ENCODE peak calls at places on chromosome 9, in four cellular contexts. A is activated CD4-positive, alpha-beta T cell treated with anti-CD3 and anti-CD28 coated beads, Interleukin-2, amount 10 ng/mL, durations not matched to agents 7 days and 5 days; T is kidney; W is endothelial cell of umbilical vein. X is an unnamed sample.

GRCh38 chr9:131707677-131708612 is 31.9 kb downstream of the RAPGEF1 start:
- DNase-seq in T (no peak), W (peak), A (no peak), X (no peak)

GRCh38 chr9:79023134-79023577 is 548.6 kb upstream of the TLE4 start:
- DNase-seq in T (no peak), A (no peak), W (peak), X (no peak)

GRCh38 chr9:136693490-136694162 is 6.4 kb upstream of the AGPAT2 start:
- DNase-seq in A (no peak), W (peak), T (peak), X (no peak)

GRCh38 chr9:71487046-71487445 is 281.3 kb downstream of the CEMIP2 start:
- DNase-seq in W (no peak), T (no peak), A (no peak), X (no peak)

GRCh38 chr9:89360465-89360864 is 42.2 kb downstream of the SECISBP2 start:
- DNase-seq in W (no peak), A (no peak), T (no peak), X (no peak)

GRCh38 chr9:36781532-36781931 is 208.8 kb downstream of the MELK start:
- DNase-seq in A (no peak), T (no peak), W (peak), X (no peak)

GRCh38 chr9:134283111-134283515 is 43.1 kb upstream of the RXRA start:
- DNase-seq in T (no peak), A (no peak), W (peak), X (no peak)

GRCh38 chr9:10876333-10876732 is 263.5 kb upstream of the PTPRD start:
- DNase-seq in W (peak), A (no peak), T (no peak), X (no peak)

GRCh38 chr9:134662143-134662876 is 20.7 kb downstream of the COL5A1 start:
- DNase-seq in A (no peak), W (no peak), T (peak), X (no peak)

GRCh38 chr9:36088020-36088419 is 48.5 kb upstream of the GLIPR2 start:
- DNase-seq in W (no peak), T (no peak), A (no peak), X (no peak)

GRCh38 chr9:72022846-72023245 is 37.6 kb downstream of the C9orf57 start:
- DNase-seq in W (no peak), T (no peak), A (no peak), X (no peak)

GRCh38 chr9:91843623-91844111 is 106.4 kb downstream of the ROR2 start:
- DNase-seq in W (no peak), T (no peak), A (no peak), X (no peak)

GRCh38 chr9:21683484-21684175 is 118.8 kb upstream of the MTAP start:
- DNase-seq in A (no peak), T (no peak), W (no peak), X (no peak)

GRCh38 chr9:14031761-14032279 is 282.1 kb downstream of the NFIB start:
- DNase-seq in A (no peak), T (no peak), W (peak), X (no peak)

GRCh38 chr9:123669355-123669754 is 260.6 kb downstream of the DENND1A start:
- DNase-seq in A (no peak), W (no peak), T (peak), X (no peak)

X was measured in NK-92 treated with Interleukin-12 subunit alpha and Interleukin-12 subunit beta, amount 100 ng/mL, for 24 hours.